ENCODE peak calls at places on chromosomes 11 and 22, in six cellular contexts. One of them, this sample, is unnamed.

GRCh38 chr22:27990879-27991278 is 71.8 kb upstream of the PITPNB start:
- DNase-seq in ovary: peak; percentile 50
- DNase-seq in esophagus muscularis mucosa: no peak
- DNase-seq in kidney: no peak
- DNase-seq in bronchial epithelial cell: no peak
- DNase-seq in activated B cell treated with CpG ODN at 0.5 μM for 24 hours: no peak
- DNase-seq in this sample: peak; percentile 88

GRCh38 chr11:102111011-102111786 is 952 bp downstream of the YAP1 start:
- DNase-seq in ovary: peak; percentile 90
- DNase-seq in esophagus muscularis mucosa: peak; percentile 94
- DNase-seq in kidney: peak; percentile 93
- DNase-seq in bronchial epithelial cell: peak; percentile 58
- DNase-seq in activated B cell treated with CpG ODN at 0.5 μM for 24 hours: no peak
- DNase-seq in this sample: peak; percentile 92

GRCh38 chr11:86511086-86511551 is 136.4 kb downstream of the CCDC81 start:
- DNase-seq in ovary: no peak
- DNase-seq in esophagus muscularis mucosa: no peak
- DNase-seq in kidney: no peak
- DNase-seq in bronchial epithelial cell: peak; percentile 71
- DNase-seq in activated B cell treated with CpG ODN at 0.5 μM for 24 hours: no peak
- DNase-seq in this sample: no peak

GRCh38 chr22:36010913-36011312 is 17.7 kb downstream of the RBFOX2 start:
- DNase-seq in ovary: no peak
- DNase-seq in esophagus muscularis mucosa: no peak
- DNase-seq in kidney: no peak
- DNase-seq in bronchial epithelial cell: peak; percentile 75
- DNase-seq in activated B cell treated with CpG ODN at 0.5 μM for 24 hours: no peak
- DNase-seq in this sample: no peak

GRCh38 chr11:116709970-116710369 is 62.8 kb downstream of the BUD13 start:
- DNase-seq in ovary: no peak
- DNase-seq in esophagus muscularis mucosa: no peak
- DNase-seq in kidney: no peak
- DNase-seq in bronchial epithelial cell: no peak
- DNase-seq in activated B cell treated with CpG ODN at 0.5 μM for 24 hours: no peak
- DNase-seq in this sample: no peak

GRCh38 chr11:116882386-116882785 is 45.0 kb upstream of the APOA1 start:
- DNase-seq in ovary: no peak
- DNase-seq in esophagus muscularis mucosa: no peak
- DNase-seq in kidney: no peak
- DNase-seq in bronchial epithelial cell: peak; percentile 43
- DNase-seq in activated B cell treated with CpG ODN at 0.5 μM for 24 hours: no peak
- DNase-seq in this sample: no peak

GRCh38 chr11:35210886-35211546 is 72.0 kb downstream of the CD44 start:
- DNase-seq in ovary: no peak
- DNase-seq in esophagus muscularis mucosa: no peak
- DNase-seq in kidney: no peak
- DNase-seq in bronchial epithelial cell: no peak
- DNase-seq in activated B cell treated with CpG ODN at 0.5 μM for 24 hours: no peak
- DNase-seq in this sample: no peak

GRCh38 chr11:12692238-12693074 is 18.2 kb downstream of the TEAD1 start:
- DNase-seq in ovary: peak; percentile 95
- DNase-seq in esophagus muscularis mucosa: no peak
- DNase-seq in kidney: peak; percentile 97
- DNase-seq in bronchial epithelial cell: peak; percentile 50
- DNase-seq in activated B cell treated with CpG ODN at 0.5 μM for 24 hours: no peak
- DNase-seq in this sample: no peak

GRCh38 chr11:73239111-73239521 is 21.0 kb downstream of the P2RY2 start:
- DNase-seq in ovary: peak; percentile 9
- DNase-seq in esophagus muscularis mucosa: no peak
- DNase-seq in kidney: peak; percentile 49
- DNase-seq in bronchial epithelial cell: no peak
- DNase-seq in activated B cell treated with CpG ODN at 0.5 μM for 24 hours: no peak
- DNase-seq in this sample: no peak

GRCh38 chr11:132453411-132453810 is 1078.9 kb downstream of the OPCML start:
- DNase-seq in ovary: no peak
- DNase-seq in esophagus muscularis mucosa: no peak
- DNase-seq in kidney: no peak
- DNase-seq in bronchial epithelial cell: no peak
- DNase-seq in activated B cell treated with CpG ODN at 0.5 μM for 24 hours: no peak
- DNase-seq in this sample: no peak

GRCh38 chr11:99066609-99067008 is 45.9 kb downstream of the CNTN5 start:
- DNase-seq in ovary: no peak
- DNase-seq in esophagus muscularis mucosa: no peak
- DNase-seq in kidney: no peak
- DNase-seq in bronchial epithelial cell: no peak
- DNase-seq in activated B cell treated with CpG ODN at 0.5 μM for 24 hours: no peak
- DNase-seq in this sample: no peak

GRCh38 chr11:114099392-114100178 is 40.1 kb downstream of the ZBTB16 start:
- DNase-seq in ovary: no peak
- DNase-seq in esophagus muscularis mucosa: no peak
- DNase-seq in kidney: no peak
- DNase-seq in bronchial epithelial cell: no peak
- DNase-seq in activated B cell treated with CpG ODN at 0.5 μM for 24 hours: no peak
- DNase-seq in this sample: no peak

GRCh38 chr22:27823221-27823620 is 21.7 kb upstream of the MN1 start:
- DNase-seq in ovary: no peak
- DNase-seq in esophagus muscularis mucosa: no peak
- DNase-seq in kidney: no peak
- DNase-seq in bronchial epithelial cell: no peak
- DNase-seq in activated B cell treated with CpG ODN at 0.5 μM for 24 hours: no peak
- DNase-seq in this sample: no peak

GRCh38 chr11:41246399-41246745 is 213.1 kb downstream of the LRRC4C start:
- DNase-seq in ovary: peak; percentile 10
- DNase-seq in esophagus muscularis mucosa: no peak
- DNase-seq in kidney: peak; percentile 37
- DNase-seq in bronchial epithelial cell: no peak
- DNase-seq in activated B cell treated with CpG ODN at 0.5 μM for 24 hours: no peak
- DNase-seq in this sample: no peak

GRCh38 chr11:45182902-45183301 is 36.5 kb downstream of the PRDM11 start:
- DNase-seq in ovary: no peak
- DNase-seq in esophagus muscularis mucosa: no peak
- DNase-seq in kidney: no peak
- DNase-seq in bronchial epithelial cell: peak; percentile 18
- DNase-seq in activated B cell treated with CpG ODN at 0.5 μM for 24 hours: no peak
- DNase-seq in this sample: no peak

GRCh38 chr11:117815262-117815803 is 9.2 kb downstream of the FXYD2 start:
- DNase-seq in ovary: no peak
- DNase-seq in esophagus muscularis mucosa: no peak
- DNase-seq in kidney: peak; percentile 80
- DNase-seq in bronchial epithelial cell: no peak
- DNase-seq in activated B cell treated with CpG ODN at 0.5 μM for 24 hours: peak; percentile 69
- DNase-seq in this sample: no peak

GRCh38 chr11:122633219-122633829 is 22.2 kb upstream of the UBASH3B start:
- DNase-seq in ovary: no peak
- DNase-seq in esophagus muscularis mucosa: no peak
- DNase-seq in kidney: no peak
- DNase-seq in bronchial epithelial cell: peak; percentile 58
- DNase-seq in activated B cell treated with CpG ODN at 0.5 μM for 24 hours: no peak
- DNase-seq in this sample: no peak

GRCh38 chr22:41799486-41800347 is 762 bp upstream of the CCDC134 start:
- DNase-seq in ovary: peak; percentile 38
- DNase-seq in esophagus muscularis mucosa: no peak
- DNase-seq in kidney: peak; percentile 79
- DNase-seq in bronchial epithelial cell: no peak
- DNase-seq in activated B cell treated with CpG ODN at 0.5 μM for 24 hours: no peak
- DNase-seq in this sample: no peak

GRCh38 chr22:49088801-49089791 is 738.6 kb downstream of the BRD1 start:
- DNase-seq in ovary: no peak
- DNase-seq in esophagus muscularis mucosa: no peak
- DNase-seq in kidney: peak; percentile 69
- DNase-seq in bronchial epithelial cell: no peak
- DNase-seq in activated B cell treated with CpG ODN at 0.5 μM for 24 hours: no peak
- DNase-seq in this sample: no peak

GRCh38 chr11:101439488-101439887 is 144.3 kb downstream of the TRPC6 start:
- DNase-seq in ovary: no peak
- DNase-seq in esophagus muscularis mucosa: no peak
- DNase-seq in kidney: no peak
- DNase-seq in bronchial epithelial cell: no peak
- DNase-seq in activated B cell treated with CpG ODN at 0.5 μM for 24 hours: no peak
- DNase-seq in this sample: no peak

GRCh38 chr11:86180860-86181259 is 63.7 kb upstream of the EED start:
- DNase-seq in ovary: no peak
- DNase-seq in esophagus muscularis mucosa: no peak
- DNase-seq in kidney: no peak
- DNase-seq in bronchial epithelial cell: no peak
- DNase-seq in activated B cell treated with CpG ODN at 0.5 μM for 24 hours: no peak
- DNase-seq in this sample: no peak

GRCh38 chr11:1880746-1881441 is 10.8 kb downstream of the PRR33 start:
- DNase-seq in ovary: no peak
- DNase-seq in esophagus muscularis mucosa: no peak
- DNase-seq in kidney: no peak
- DNase-seq in bronchial epithelial cell: no peak
- DNase-seq in activated B cell treated with CpG ODN at 0.5 μM for 24 hours: peak; percentile 22
- DNase-seq in this sample: no peak

DNA sequence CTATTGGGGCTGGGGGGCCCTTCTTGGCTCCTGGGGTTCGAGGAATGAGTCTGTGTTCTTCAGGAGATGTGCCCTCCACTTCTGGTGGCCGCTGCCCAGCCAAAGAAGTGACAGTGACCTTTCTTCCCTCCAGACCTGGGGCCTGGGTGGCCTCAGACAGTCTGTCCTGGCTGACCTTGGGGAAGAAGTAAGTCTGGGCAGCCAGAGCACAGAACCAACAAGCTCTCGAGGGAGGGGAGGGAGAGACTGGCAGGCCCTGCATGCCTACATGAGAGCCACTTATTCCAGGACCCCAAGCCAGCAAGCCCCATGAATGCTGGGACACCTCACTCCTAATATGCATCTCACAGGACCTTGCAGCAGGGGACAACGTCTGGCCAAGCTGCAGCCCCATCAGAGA is 27.1 kb upstream of the STK33 start:
- DNase-seq in ovary: no peak
- DNase-seq in esophagus muscularis mucosa: no peak
- DNase-seq in kidney: no peak
- DNase-seq in bronchial epithelial cell: no peak
- DNase-seq in activated B cell treated with CpG ODN at 0.5 μM for 24 hours: no peak
- DNase-seq in this sample: no peak
- TF ChIP-seq CTCF in ovary: no peak
- TF ChIP-seq CTCF in esophagus muscularis mucosa: no peak
- TF ChIP-seq CTCF in kidney: no peak
- TF ChIP-seq CTCF in bronchial epithelial cell: no peak
- TF ChIP-seq CTCF in activated B cell treated with CpG ODN at 0.5 μM for 24 hours: no peak
- TF ChIP-seq CTCF in this sample: no peak

GRCh38 chr11:4826425-4826824 is 5.3 kb downstream of the OR51F2 start:
- DNase-seq in ovary: no peak
- DNase-seq in esophagus muscularis mucosa: no peak
- DNase-seq in kidney: no peak
- DNase-seq in bronchial epithelial cell: no peak
- DNase-seq in activated B cell treated with CpG ODN at 0.5 μM for 24 hours: no peak
- DNase-seq in this sample: no peak
- TF ChIP-seq CTCF in ovary: no peak
- TF ChIP-seq CTCF in esophagus muscularis mucosa: peak; percentile 44
- TF ChIP-seq CTCF in kidney: peak; percentile 9
- TF ChIP-seq CTCF in bronchial epithelial cell: peak; percentile 27
- TF ChIP-seq CTCF in activated B cell treated with CpG ODN at 0.5 μM for 24 hours: no peak
- TF ChIP-seq CTCF in this sample: peak; percentile 75

DNA sequence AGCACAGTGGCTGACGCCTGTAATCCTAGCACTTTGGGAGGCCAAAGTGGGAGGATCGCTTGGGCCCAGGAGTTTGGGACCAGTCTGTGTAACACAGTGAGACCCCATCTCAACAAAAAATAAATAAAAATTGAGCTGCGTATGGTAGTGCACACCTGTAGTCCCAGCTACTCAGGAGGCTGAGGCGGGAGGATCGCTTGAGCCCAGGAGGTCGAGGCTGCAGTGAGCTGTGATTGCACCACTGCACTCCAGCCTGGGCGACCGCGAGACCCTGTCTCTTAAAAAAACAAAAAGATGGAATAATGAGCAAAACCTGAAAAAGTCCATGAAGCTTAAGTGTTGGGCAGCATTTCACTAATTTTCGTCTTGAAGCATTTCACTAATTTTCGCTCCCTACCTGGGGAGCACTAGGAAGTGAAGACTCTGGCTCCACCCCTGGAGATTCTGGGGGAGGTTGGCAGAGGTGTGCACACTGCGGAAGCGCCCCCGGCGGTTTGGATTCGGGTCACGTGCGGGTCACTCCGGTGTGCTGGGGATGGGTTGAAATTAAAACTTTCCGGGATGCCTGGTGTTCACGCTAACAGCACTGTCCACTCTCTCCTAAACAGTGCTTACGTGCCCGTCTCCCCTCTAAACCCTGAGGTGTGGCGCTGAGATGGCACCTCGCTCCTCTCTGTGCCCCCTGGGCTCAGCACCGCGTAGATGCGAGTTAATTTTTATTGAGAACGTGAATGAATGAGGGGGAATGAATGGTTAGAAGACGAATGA is 905 bp upstream of the NAA40 start:
- DNase-seq in ovary: peak; percentile 44
- DNase-seq in esophagus muscularis mucosa: no peak
- DNase-seq in kidney: no peak
- DNase-seq in bronchial epithelial cell: no peak
- DNase-seq in activated B cell treated with CpG ODN at 0.5 μM for 24 hours: no peak
- DNase-seq in this sample: no peak
- TF ChIP-seq CTCF in ovary: no peak
- TF ChIP-seq CTCF in esophagus muscularis mucosa: no peak
- TF ChIP-seq CTCF in kidney: no peak
- TF ChIP-seq CTCF in bronchial epithelial cell: no peak
- TF ChIP-seq CTCF in activated B cell treated with CpG ODN at 0.5 μM for 24 hours: no peak
- TF ChIP-seq CTCF in this sample: no peak

DNA sequence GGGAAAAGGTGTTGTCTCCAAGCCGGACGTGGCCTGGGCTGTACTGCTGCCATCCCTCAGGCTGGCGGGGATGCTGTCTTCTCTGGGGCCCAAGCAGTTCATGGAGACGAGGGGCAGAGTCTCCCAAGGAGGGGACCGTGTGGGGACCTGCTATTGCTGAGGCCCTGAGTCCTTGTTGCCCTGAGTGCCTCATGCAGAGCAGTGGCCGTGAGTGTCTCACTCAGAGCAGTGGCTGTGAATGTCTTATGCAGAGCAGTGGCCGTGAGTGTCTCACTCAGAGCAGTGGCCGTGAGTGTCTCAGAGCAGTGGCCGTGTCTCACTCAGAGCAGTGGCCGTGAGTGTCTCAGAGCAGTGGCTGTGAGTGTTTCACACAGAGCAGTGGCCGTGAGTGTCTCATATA is 54.7 kb downstream of the GRAMD4 start:
- DNase-seq in ovary: no peak
- DNase-seq in esophagus muscularis mucosa: no peak
- DNase-seq in kidney: no peak
- DNase-seq in bronchial epithelial cell: no peak
- DNase-seq in activated B cell treated with CpG ODN at 0.5 μM for 24 hours: no peak
- DNase-seq in this sample: no peak
- TF ChIP-seq CTCF in ovary: no peak
- TF ChIP-seq CTCF in esophagus muscularis mucosa: no peak
- TF ChIP-seq CTCF in kidney: no peak
- TF ChIP-seq CTCF in bronchial epithelial cell: no peak
- TF ChIP-seq CTCF in activated B cell treated with CpG ODN at 0.5 μM for 24 hours: no peak
- TF ChIP-seq CTCF in this sample: no peak

GRCh38 chr22:23716811-23717801 is 26.3 kb downstream of the RGL4 start:
- DNase-seq in ovary: peak; percentile 91
- DNase-seq in esophagus muscularis mucosa: no peak
- DNase-seq in kidney: peak; percentile 93
- DNase-seq in bronchial epithelial cell: peak; percentile 51
- DNase-seq in activated B cell treated with CpG ODN at 0.5 μM for 24 hours: peak; percentile 81
- DNase-seq in this sample: peak; percentile 94
- TF ChIP-seq CTCF in ovary: no peak
- TF ChIP-seq CTCF in esophagus muscularis mucosa: no peak
- TF ChIP-seq CTCF in kidney: no peak
- TF ChIP-seq CTCF in bronchial epithelial cell: no peak
- TF ChIP-seq CTCF in activated B cell treated with CpG ODN at 0.5 μM for 24 hours: no peak
- TF ChIP-seq CTCF in this sample: no peak

GRCh38 chr11:78138694-78139421 is 568 bp downstream of the ALG8 start:
- DNase-seq in ovary: no peak
- DNase-seq in esophagus muscularis mucosa: no peak
- DNase-seq in kidney: no peak
- DNase-seq in bronchial epithelial cell: peak; percentile 63
- DNase-seq in activated B cell treated with CpG ODN at 0.5 μM for 24 hours: no peak
- DNase-seq in this sample: no peak
- TF ChIP-seq CTCF in ovary: no peak
- TF ChIP-seq CTCF in esophagus muscularis mucosa: no peak
- TF ChIP-seq CTCF in kidney: no peak
- TF ChIP-seq CTCF in bronchial epithelial cell: no peak
- TF ChIP-seq CTCF in activated B cell treated with CpG ODN at 0.5 μM for 24 hours: no peak
- TF ChIP-seq CTCF in this sample: no peak

This sample was measured in osteocyte.